ENCODE peak calls at places on chromosomes 12 and 14, in ten cellular contexts. A is GM23248; L is NCI-H510A; C is NCI-H146; D is hippocampal formation; Z is neuronal stem cell; U is activated CD4-positive, alpha-beta T cell treated with anti-CD3 and anti-CD28 coated beads, Interleukin-2, amount 50 U/mL, for 1 hour; M is psoas muscle; B is posterior vena cava; F is activated T-cell treated with anti-CD3 and anti-CD28 coated beads for 24 hours. H is an unnamed sample.

GRCh38 chr14:79605863-79606262 is 605.4 kb downstream of the DIO2 start:
- DNase-seq in F (no peak), C (peak), M (no peak), B (no peak), U (no peak), D (no peak), A (no peak), L (no peak), Z (no peak), H (no peak)

GRCh38 chr12:109896188-109896587 is 3.9 kb upstream of the TCHP start:
- DNase-seq in U (no peak), B (no peak), A (no peak), L (no peak), Z (no peak), D (no peak), C (no peak), M (no peak), F (no peak), H (no peak)

GRCh38 chr12:90460681-90461080 is 494.3 kb downstream of the CCER1 start:
- DNase-seq in C (no peak), D (no peak), M (no peak), L (no peak), A (peak), B (no peak), F (no peak), U (no peak), Z (no peak), H (no peak)

GRCh38 chr14:73238941-73239340 is 1.6 kb downstream of the PAPLN start:
- DNase-seq in L (no peak), U (no peak), D (no peak), C (no peak), Z (no peak), A (no peak), B (peak), M (no peak), F (no peak), H (no peak)

GRCh38 chr14:58298477-58298879 is at the start of gene ARID4A:
- DNase-seq in M (peak), F (peak), Z (no peak), U (peak), D (no peak), A (no peak), B (peak), C (no peak), L (no peak), H (no peak)

GRCh38 chr12:21774358-21775129 is at the start of gene KCNJ8:
- DNase-seq in U (no peak), F (no peak), M (peak), D (peak), L (peak), C (peak), B (peak), Z (peak), A (peak), H (peak)

GRCh38 chr14:89336338-89336737 is 80.7 kb downstream of the FOXN3 start:
- DNase-seq in F (no peak), D (no peak), M (no peak), U (no peak), Z (no peak), C (peak), A (no peak), B (no peak), L (no peak), H (no peak)

GRCh38 chr12:108594-108993 is 42.0 kb downstream of the IQSEC3 start:
- DNase-seq in D (no peak), Z (no peak), A (no peak), B (peak), F (no peak), U (no peak), C (peak), L (peak), M (peak), H (no peak)

GRCh38 chr12:118377891-118378470 is 1.6 kb downstream of the SUDS3 start:
- DNase-seq in U (peak), Z (peak), F (peak), D (no peak), M (peak), L (no peak), A (peak), B (peak), C (peak), H (peak)

GRCh38 chr12:52580496-52580895 is 6.9 kb upstream of the KRT74 start:
- DNase-seq in D (no peak), Z (no peak), C (no peak), M (no peak), U (no peak), F (no peak), L (no peak), A (no peak), B (no peak), H (no peak)

GRCh38 chr14:87993485-87993809 is 465 bp upstream of the GALC start:
- DNase-seq in L (no peak), B (no peak), A (no peak), D (no peak), Z (no peak), F (no peak), M (no peak), C (no peak), U (no peak), H (no peak)

GRCh38 chr12:8037046-8037663 is 4.6 kb downstream of the FOXJ2 start:
- DNase-seq in Z (no peak), M (no peak), U (no peak), F (no peak), L (no peak), A (no peak), C (no peak), B (no peak), D (no peak), H (no peak)

GRCh38 chr12:28027328-28027727 is 54.8 kb upstream of the PTHLH start:
- DNase-seq in M (no peak), L (no peak), B (no peak), Z (no peak), F (no peak), D (no peak), A (no peak), U (no peak), C (no peak), H (no peak)

GRCh38 chr14:54572316-54572715 is 5.4 kb downstream of the SAMD4A start:
- DNase-seq in C (no peak), U (no peak), B (no peak), L (no peak), M (no peak), Z (no peak), D (no peak), F (no peak), A (peak), H (peak)

GRCh38 chr12:94039914-94040313 is 108.5 kb upstream of the PLXNC1 start:
- DNase-seq in U (no peak), A (peak), Z (no peak), B (no peak), D (no peak), L (no peak), M (no peak), C (no peak), F (no peak), H (no peak)

GRCh38 chr14:81366259-81366658 is 33.9 kb downstream of the STON2 start:
- DNase-seq in U (no peak), F (no peak), D (peak), L (no peak), A (peak), B (no peak), M (no peak), C (no peak), Z (no peak), H (no peak)

GRCh38 chr12:124928095-124928911 is 13.9 kb upstream of the UBC start:
- DNase-seq in L (no peak), C (no peak), F (no peak), B (peak), Z (no peak), A (peak), M (peak), D (no peak), U (no peak), H (peak)

GRCh38 chr12:10365716-10366433 is 24.0 kb downstream of the KLRK1 start:
- DNase-seq in D (peak), B (no peak), U (no peak), M (no peak), Z (no peak), C (peak), F (no peak), L (peak), A (peak), H (no peak)

GRCh38 chr14:81169711-81170103 is 51.1 kb downstream of the GTF2A1 start:
- DNase-seq in A (peak), M (peak), B (peak), F (no peak), D (peak), Z (no peak), L (no peak), U (peak), C (peak), H (no peak)